ENCODE peak calls at places on chromosomes 6 and 20, in ten cellular contexts. I is mucosa of descending colon, C is WERI-Rb-1, Z is fibroblast of lung, N is cardiac fibroblast, J is heart right ventricle, W is cardiac muscle cell, S is ascending aorta, U is psoas muscle, F is AG04450. Y is an unnamed sample.

GRCh38 chr6:131015630-131016263 is 47.3 kb downstream of the EPB41L2 start:
- DNase-seq in U (no peak), N (peak), J (peak), F (no peak), I (no peak), C (no peak), W (no peak), S (no peak), Z (peak), Y (peak)

GRCh38 chr20:44431502-44432234 is 44.0 kb upstream of the TTPAL start:
- DNase-seq in F (no peak), J (no peak), Z (peak), U (no peak), I (no peak), S (no peak), W (no peak), N (no peak), C (no peak), Y (no peak)

GRCh38 chr6:147716434-147716833 is 207.9 kb downstream of the SAMD5 start:
- DNase-seq in N (no peak), F (no peak), C (no peak), Z (no peak), W (no peak), I (no peak), J (no peak), U (no peak), S (no peak), Y (no peak)

GRCh38 chr20:48682529-48683385 is 145.0 kb downstream of the PREX1 start:
- DNase-seq in I (peak), S (no peak), W (peak), Z (peak), U (peak), N (peak), J (peak), C (peak), F (peak), Y (peak)

GRCh38 chr6:72788188-72788587 is 166.3 kb downstream of the KCNQ5 start:
- DNase-seq in S (no peak), I (no peak), N (peak), F (peak), J (no peak), Z (peak), W (no peak), U (no peak), C (no peak), Y (peak)

GRCh38 chr20:16423311-16424212 is 149.7 kb downstream of the KIF16B start:
- DNase-seq in F (no peak), W (no peak), C (no peak), J (no peak), Z (no peak), N (peak), I (no peak), U (no peak), S (no peak), Y (peak)

GRCh38 chr20:50744143-50744792 is 12.9 kb downstream of the PARD6B start:
- DNase-seq in U (peak), S (no peak), Z (peak), C (peak), I (peak), W (peak), N (peak), J (peak), F (peak), Y (peak)

GRCh38 chr20:2602046-2602735 is 50.2 kb upstream of the NOP56 start:
- DNase-seq in C (no peak), U (no peak), N (no peak), I (no peak), J (no peak), S (no peak), W (no peak), Z (no peak), F (no peak), Y (peak)

GRCh38 chr6:126891158-126891557 is 227.3 kb upstream of the RSPO3 start:
- DNase-seq in Z (no peak), S (no peak), J (no peak), U (no peak), N (no peak), W (no peak), C (no peak), F (no peak), I (no peak), Y (no peak)

GRCh38 chr6:166523782-166524569 is 62.5 kb downstream of the RAMACL start:
- DNase-seq in Z (no peak), N (no peak), I (no peak), F (no peak), C (no peak), U (no peak), W (no peak), J (no peak), S (no peak), Y (no peak)

GRCh38 chr20:33423141-33423834 is 20.3 kb downstream of the SNTA1 start:
- DNase-seq in C (no peak), J (peak), W (peak), S (peak), I (peak), F (no peak), N (peak), Z (peak), U (peak), Y (peak)

GRCh38 chr6:73043446-73043845 is 181.8 kb downstream of the KHDC1L start:
- DNase-seq in F (no peak), U (no peak), N (no peak), W (no peak), J (no peak), C (no peak), I (no peak), S (no peak), Z (no peak), Y (no peak)

GRCh38 chr6:37491830-37492208 is 7.9 kb downstream of the CCDC167 start:
- DNase-seq in N (no peak), C (no peak), J (no peak), W (no peak), S (no peak), I (no peak), U (no peak), Z (no peak), F (no peak), Y (no peak)

GRCh38 chr6:99036672-99037071 is 88.9 kb upstream of the FBXL4 start:
- DNase-seq in Z (no peak), J (no peak), F (no peak), U (no peak), S (no peak), I (no peak), C (no peak), W (no peak), N (no peak), Y (no peak)

GRCh38 chr20:38350879-38351775 is 4.8 kb downstream of the LBP start:
- DNase-seq in W (no peak), U (peak), S (no peak), F (no peak), C (no peak), I (no peak), J (no peak), N (no peak), Z (no peak), Y (no peak)

GRCh38 chr6:39226606-39227300 is 2.5 kb downstream of the KCNK5 start:
- DNase-seq in F (no peak), W (no peak), U (no peak), S (no peak), J (no peak), C (no peak), I (no peak), N (no peak), Z (no peak), Y (no peak)

GRCh38 chr6:24997186-24997585 is 61.4 kb upstream of the RIPOR2 start:
- DNase-seq in S (no peak), C (no peak), W (no peak), J (no peak), U (no peak), F (no peak), Z (no peak), I (no peak), N (no peak), Y (no peak)
- H3K4me3 ChIP-seq in S (no peak), C (no peak), W (no peak), J (no peak), U (no peak), F (no peak), Z (no peak), I (no peak), N (no peak), Y (no peak)

DNA sequence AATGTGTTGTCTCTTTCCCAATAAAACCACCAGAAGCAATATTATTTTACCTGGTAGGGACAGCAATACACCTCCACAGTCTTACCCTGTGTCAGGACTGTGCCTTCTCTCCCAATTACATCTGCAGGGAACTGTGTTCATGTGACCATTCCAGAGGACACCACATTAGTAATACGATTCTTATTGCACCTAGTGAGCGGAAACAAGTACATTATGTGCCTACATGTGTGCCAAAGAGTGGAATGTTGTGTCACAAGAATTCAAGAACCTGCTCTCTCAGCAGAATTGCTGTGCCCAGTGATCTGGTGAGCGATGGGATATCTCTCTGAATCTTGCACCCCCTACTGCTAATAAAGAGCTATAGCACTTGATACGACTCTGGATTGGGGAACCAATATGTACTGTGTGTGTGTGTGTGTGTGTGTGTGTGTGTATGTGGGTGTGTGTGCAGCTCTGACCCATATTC is 57.4 kb upstream of the FOXC1 start:
- DNase-seq in I (no peak), S (no peak), Z (peak), C (no peak), J (no peak), N (peak), U (no peak), F (no peak), W (no peak), Y (peak)
- TF ChIP-seq CTCF in I (no peak), S (peak), Z (peak), C (peak), J (peak), N (peak), U (no peak), F (peak), W (peak), Y (peak)

DNA sequence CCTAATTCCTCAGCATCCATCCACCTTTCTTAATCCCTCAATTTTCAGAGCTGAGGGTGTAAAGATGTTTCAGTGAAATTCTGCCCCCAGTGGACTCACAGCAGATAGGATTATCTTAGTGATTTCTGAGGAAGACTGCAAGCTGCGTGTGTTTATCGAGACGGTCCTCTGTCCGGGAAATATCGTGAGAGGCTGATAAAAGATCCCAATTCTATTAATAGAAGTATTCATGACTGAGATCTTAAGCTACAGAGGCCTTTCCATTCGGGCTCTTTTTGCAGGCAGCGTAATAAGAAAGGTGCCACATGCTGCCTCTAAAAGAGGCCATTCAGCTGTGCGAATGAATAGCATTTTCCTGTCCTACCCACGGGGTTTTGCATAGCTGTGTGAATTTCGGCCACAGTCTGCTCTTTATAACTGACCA is 209.0 kb downstream of the ARHGAP18 start:
- DNase-seq in W (no peak), Z (peak), J (no peak), C (peak), I (no peak), U (no peak), N (peak), S (no peak), F (no peak), Y (peak)
- H3K4me3 ChIP-seq in W (no peak), Z (no peak), J (no peak), C (peak), I (no peak), U (peak), N (no peak), S (no peak), F (no peak), Y (peak)

GRCh38 chr6:90295854-90296345 is 743 bp downstream of the BACH2 start:
- DNase-seq in S (no peak), I (peak), W (peak), C (peak), U (peak), N (peak), J (peak), Z (peak), F (peak), Y (peak)

GRCh38 chr6:90297124-90297865 is 652 bp upstream of the BACH2 start:
- DNase-seq in F (no peak), N (no peak), J (no peak), C (no peak), Z (no peak), I (no peak), U (no peak), S (no peak), W (peak), Y (no peak)

GRCh38 chr6:90298459-90299053 is 1.9 kb upstream of the BACH2 start:
- DNase-seq in C (no peak), F (no peak), J (no peak), Z (no peak), S (no peak), U (no peak), I (no peak), N (no peak), W (no peak), Y (no peak)

GRCh38 chr6:90296346-90297123 is at the start of gene BACH2:
- DNase-seq in U (peak), Z (peak), C (peak), W (peak), F (peak), J (peak), S (peak), I (peak), N (peak), Y (peak)

GRCh38 chr6:90297866-90298381 is 1.3 kb upstream of the BACH2 start:
- DNase-seq in C (no peak), I (no peak), N (no peak), W (peak), Z (no peak), S (no peak), J (no peak), U (no peak), F (no peak), Y (no peak)
- TF ChIP-seq CTCF in C (no peak), I (no peak), N (no peak), W (no peak), Z (no peak), S (no peak), J (no peak), U (no peak), F (no peak), Y (no peak)

DNA sequence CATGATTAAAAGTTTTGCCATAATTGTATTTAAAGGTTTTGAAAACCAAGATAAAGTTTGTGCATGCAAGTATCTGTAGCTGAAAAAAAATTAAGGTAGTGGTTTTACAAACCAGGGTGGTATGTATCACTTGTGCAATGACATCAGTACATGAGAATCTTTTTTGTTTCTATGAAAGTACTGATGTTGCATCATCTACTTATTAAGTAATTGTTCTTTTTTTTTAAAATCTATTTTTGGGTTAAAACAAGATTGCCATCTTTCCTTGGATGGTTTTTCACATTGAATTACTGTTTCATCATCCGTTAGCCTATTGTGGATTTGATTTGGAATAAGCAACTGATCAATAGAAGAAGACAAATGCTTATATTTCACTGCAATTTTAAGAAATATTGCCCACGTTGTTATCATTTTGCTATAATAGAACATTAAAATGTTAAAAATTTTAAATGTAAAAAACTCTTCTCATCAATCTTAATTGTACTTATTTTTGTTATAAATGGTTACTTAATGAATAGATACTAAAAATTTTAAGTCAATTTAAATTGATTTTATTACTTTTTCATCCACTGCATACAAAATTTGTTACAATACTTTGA is 39.8 kb upstream of the TAGAP start:
- DNase-seq in I (no peak), C (no peak), W (no peak), F (no peak), J (no peak), U (no peak), Z (peak), S (no peak), N (peak), Y (peak)
- H3K4me3 ChIP-seq in I (no peak), C (no peak), W (no peak), F (no peak), J (no peak), U (no peak), Z (no peak), S (no peak), N (no peak), Y (no peak)

GRCh38 chr20:61044499-61044898 is 207.6 kb upstream of the CDH4 start:
- DNase-seq in C (no peak), W (no peak), S (no peak), F (no peak), N (peak), J (no peak), U (no peak), I (no peak), Z (no peak), Y (no peak)
- TF ChIP-seq CTCF in C (peak), W (no peak), S (no peak), F (no peak), N (no peak), J (no peak), U (no peak), I (no peak), Z (no peak), Y (no peak)

Y was measured in choroid plexus epithelial cell.